ENCODE peak calls at places on chromosomes 12 and 14, in six cellular contexts. E, U, J, W, A and M are unnamed samples.

GRCh38 chr14:100802766-100803693 is 22.9 kb upstream of the MEG3 start:
- DNase-seq in E (no peak), A (no peak), W (no peak), J (no peak), U (no peak), M (no peak)

GRCh38 chr12:28235017-28235416 is 44.8 kb downstream of the CCDC91 start:
- DNase-seq in A (peak; percentile 24), J (no peak), U (no peak), E (no peak), W (no peak), M (no peak)

GRCh38 chr12:33323823-33324222 is 115.8 kb downstream of the SYT10 start:
- DNase-seq in W (no peak), E (no peak), J (no peak), U (no peak), A (no peak), M (no peak)

GRCh38 chr12:62331306-62331705 is 71.1 kb downstream of the USP15 start:
- DNase-seq in A (no peak), J (no peak), W (no peak), U (no peak), E (no peak), M (no peak)

GRCh38 chr12:161823-162222 is 52.1 kb downstream of the SLC6A12 start:
- DNase-seq in A (no peak), E (no peak), W (no peak), U (no peak), J (no peak), M (no peak)

GRCh38 chr12:84950971-84951546 is 38.5 kb upstream of the SLC6A15 start:
- DNase-seq in A (no peak), W (no peak), U (no peak), J (no peak), E (no peak), M (no peak)

GRCh38 chr12:25320123-25321006 is 69.6 kb upstream of the KRAS start:
- DNase-seq in W (no peak), J (no peak), A (no peak), U (peak; percentile 82), E (no peak), M (no peak)

GRCh38 chr12:67472551-67472950 is 176.0 kb upstream of the DYRK2 start:
- DNase-seq in U (no peak), A (no peak), J (no peak), W (no peak), E (no peak), M (no peak)

GRCh38 chr14:50410921-50411320 is 14.2 kb upstream of the CDKL1 start:
- DNase-seq in E (no peak), U (no peak), A (no peak), W (no peak), J (no peak), M (no peak)

GRCh38 chr12:1936406-1937320 is 18.2 kb upstream of the CACNA2D4 start:
- DNase-seq in W (no peak), J (no peak), E (no peak), U (no peak), A (no peak), M (no peak)

GRCh38 chr14:78399316-78399889 is 229.2 kb downstream of the NRXN3 start:
- DNase-seq in A (peak; percentile 23), U (no peak), E (no peak), J (no peak), W (no peak), M (no peak)

GRCh38 chr12:21659383-21659782 is 1.7 kb upstream of the LDHB start:
- DNase-seq in W (no peak), J (no peak), E (no peak), U (no peak), A (no peak), M (no peak)

GRCh38 chr14:50791201-50791600 is 39.8 kb downstream of the NIN start:
- DNase-seq in U (no peak), J (no peak), E (no peak), A (no peak), W (no peak), M (no peak)

GRCh38 chr14:26128931-26129674 is 468.7 kb downstream of the NOVA1 start:
- DNase-seq in E (no peak), J (no peak), W (no peak), A (no peak), U (no peak), M (no peak)

GRCh38 chr12:127191124-127191523 is 1075.8 kb upstream of the TMEM132C start:
- DNase-seq in J (no peak), W (no peak), A (no peak), E (no peak), U (no peak), M (no peak)

GRCh38 chr14:92122761-92123160 is 992 bp downstream of the CPSF2 start:
- DNase-seq in J (no peak), A (no peak), W (no peak), E (no peak), U (no peak), M (peak; percentile 10)

GRCh38 chr14:61444215-61444768 is 122.9 kb downstream of the PRKCH start:
- DNase-seq in W (no peak), A (peak; percentile 12), E (no peak), J (no peak), U (no peak), M (no peak)

GRCh38 chr14:69190191-69190590 is 1.1 kb upstream of the EXD2 start:
- DNase-seq in A (no peak), U (no peak), E (no peak), J (no peak), W (no peak), M (no peak)

GRCh38 chr14:58587271-58587670 is 50.5 kb upstream of the DACT1 start:
- DNase-seq in E (no peak), A (no peak), J (no peak), W (no peak), U (no peak), M (no peak)

GRCh38 chr12:67754933-67755697 is 106.6 kb downstream of the DYRK2 start:
- DNase-seq in E (no peak), A (no peak), W (no peak), J (no peak), U (no peak), M (no peak)

GRCh38 chr12:106235770-106236169 is 12.1 kb downstream of the CKAP4 start:
- DNase-seq in J (no peak), W (no peak), U (no peak), A (no peak), E (no peak), M (no peak)

GRCh38 chr14:36301159-36301558 is 19.3 kb downstream of the MBIP start:
- DNase-seq in J (no peak), A (no peak), E (no peak), U (no peak), W (no peak), M (no peak)

GRCh38 chr12:29609431-29610215 is 112.1 kb upstream of the OVCH1 start:
- DNase-seq in J (no peak), W (no peak), U (no peak), A (no peak), E (no peak), M (no peak)

GRCh38 chr12:49825971-49826421 is 2.2 kb downstream of the NCKAP5L start:
- DNase-seq in E (no peak), A (no peak), U (no peak), J (no peak), W (no peak), M (no peak)

GRCh38 chr12:49831717-49832116 is 3.5 kb upstream of the NCKAP5L start:
- DNase-seq in E (no peak), W (no peak), J (no peak), A (no peak), U (no peak), M (no peak)

GRCh38 chr12:49825360-49825970 is 2.7 kb downstream of the NCKAP5L start:
- DNase-seq in U (no peak), W (no peak), J (no peak), E (no peak), A (peak; percentile 20), M (no peak)

GRCh38 chr12:49827351-49828099 is 688 bp downstream of the NCKAP5L start:
- DNase-seq in W (no peak), J (peak; percentile 59), E (peak; percentile 71), U (no peak), A (peak; percentile 80), M (peak; percentile 59)

GRCh38 chr12:49828143-49829091 is at the start of gene NCKAP5L:
- DNase-seq in U (no peak), A (peak; percentile 97), E (peak; percentile 91), W (peak; percentile 90), J (peak; percentile 96), M (peak; percentile 97)
- TF ChIP-seq POLR2A in U (peak; percentile 85), A (peak; percentile 86), E (peak; percentile 65), W (peak; percentile 81), J (peak; percentile 41), M (peak; percentile 48)

DNA sequence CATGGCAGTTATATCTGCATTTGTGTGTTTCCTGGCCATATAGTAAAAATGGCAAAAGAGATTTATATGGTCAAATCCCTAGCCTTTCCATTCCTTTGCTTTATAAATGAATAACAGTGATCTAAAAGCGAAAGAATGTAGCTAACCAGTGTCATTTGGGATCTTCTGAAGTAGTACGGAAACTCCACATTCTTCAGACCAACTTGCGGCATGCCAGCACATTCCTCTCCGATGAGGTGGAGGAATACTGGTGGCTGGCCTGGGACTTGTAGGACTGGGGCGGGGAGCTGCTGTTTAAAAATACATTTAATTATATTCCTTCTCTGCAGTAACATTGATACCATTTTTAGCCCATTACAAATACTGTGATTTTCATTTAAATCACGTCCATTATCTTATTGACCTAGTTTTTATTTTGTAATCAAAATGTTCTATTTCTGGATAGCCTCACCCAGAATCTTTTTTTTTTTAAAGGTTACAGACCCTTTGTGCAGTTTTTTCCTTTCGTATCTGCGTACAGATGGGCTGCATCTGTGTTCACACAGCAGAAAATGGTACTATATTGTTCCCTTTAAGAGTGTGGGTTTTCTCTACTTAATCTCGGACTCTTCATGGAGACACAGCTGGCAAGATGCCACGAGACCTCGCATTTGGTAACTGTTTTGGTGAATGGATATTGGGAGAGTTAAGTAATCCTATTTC is 85.4 kb downstream of the SAMD4A start:
- DNase-seq in A (no peak), J (no peak), E (peak; percentile 91), U (no peak), W (peak; percentile 76), M (no peak)
- TF ChIP-seq TAF1 in A (no peak), J (no peak), E (no peak), U (no peak), W (no peak), M (no peak)

DNA sequence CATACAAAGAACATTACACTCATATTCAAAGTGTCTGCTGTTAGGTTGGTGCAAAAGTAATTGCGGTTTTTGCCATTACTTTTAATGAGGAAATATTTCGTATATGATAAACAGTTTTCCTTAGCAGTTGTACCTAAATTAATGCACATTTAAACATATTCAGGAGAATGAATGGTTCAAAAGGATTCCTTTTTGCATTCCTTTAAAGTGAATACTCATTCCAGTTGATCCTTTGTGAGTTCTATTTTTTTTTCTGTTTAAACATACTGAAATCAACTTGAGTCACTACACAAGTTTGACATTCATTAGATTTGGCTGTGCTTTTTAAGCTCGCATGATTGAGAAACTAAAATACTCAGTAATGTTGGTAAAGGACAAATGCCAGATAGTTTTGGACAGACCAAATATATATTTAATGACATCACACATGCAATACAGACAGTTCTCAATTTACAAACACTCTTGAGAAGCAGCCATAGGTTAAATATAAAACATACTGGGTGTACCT is 13.8 kb upstream of the SLC38A2 start:
- DNase-seq in U (no peak), J (no peak), A (no peak), W (no peak), E (peak; percentile 94), M (no peak)
- TF ChIP-seq POLR2A in U (no peak), J (no peak), A (no peak), W (no peak), E (no peak), M (no peak)

DNA sequence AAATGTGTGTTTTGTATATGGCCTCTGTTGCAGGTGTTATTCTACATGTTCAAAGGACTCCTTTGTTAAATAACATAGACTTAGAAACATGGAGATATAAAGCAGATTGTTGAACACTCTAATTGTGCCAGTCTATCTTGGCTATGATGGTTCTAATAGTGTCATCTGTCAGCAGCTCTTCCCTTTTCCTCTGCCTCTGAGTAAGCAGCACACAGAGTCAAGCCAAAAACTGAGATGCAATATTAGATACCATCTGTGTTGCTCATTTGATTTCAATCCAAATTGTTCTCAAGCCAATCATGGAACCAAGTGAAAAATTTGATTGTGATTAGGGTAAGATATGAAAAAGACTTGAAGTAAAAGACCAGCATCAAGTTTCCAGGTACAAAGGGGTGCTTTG is 871.1 kb upstream of the MGAT4C start:
- DNase-seq in A (no peak), E (no peak), W (no peak), U (no peak), J (no peak), M (no peak)
- TF ChIP-seq TAF1 in A (no peak), E (no peak), W (no peak), U (no peak), J (no peak), M (no peak)